ENCODE peak calls at places on chromosomes 4 and X, in six cellular contexts. Q, X, E, V, B and R are unnamed samples.

GRCh38 chr4:150493846-150494245 is 88.1 kb upstream of the MAB21L2 start:
- DNase-seq in V (no peak), Q (peak; percentile 38), E (no peak), B (no peak), X (no peak), R (no peak)

GRCh38 chr4:139214039-139214534 is 37.1 kb upstream of the ELF2 start:
- DNase-seq in E (no peak), B (no peak), X (no peak), V (no peak), Q (peak; percentile 40), R (no peak)

GRCh38 chr4:93317046-93317445 is 511.5 kb upstream of the ATOH1 start:
- DNase-seq in V (no peak), B (no peak), X (no peak), Q (no peak), E (no peak), R (no peak)

GRCh38 chr4:2755821-2756690 is at the start of gene TNIP2:
- DNase-seq in Q (peak; percentile 74), B (peak; percentile 95), V (peak; percentile 76), E (peak; percentile 58), X (peak; percentile 72), R (peak; percentile 69)

GRCh38 chr4:24328300-24328699 is 256.1 kb downstream of the DHX15 start:
- DNase-seq in B (no peak), E (no peak), V (no peak), Q (no peak), X (no peak), R (no peak)

GRCh38 chr4:10691651-10692050 is 7.1 kb upstream of the CLNK start:
- DNase-seq in V (no peak), E (no peak), X (no peak), Q (no peak), B (no peak), R (no peak)

GRCh38 chrX:96566856-96567255 is 117.8 kb upstream of the DIAPH2 start:
- DNase-seq in E (no peak), V (no peak), X (no peak), Q (no peak), B (no peak), R (no peak)

GRCh38 chrX:8748855-8749254 is 16.9 kb upstream of the ANOS1 start:
- DNase-seq in X (no peak), E (no peak), Q (peak; percentile 50), V (no peak), B (no peak), R (no peak)

GRCh38 chr4:7647932-7648812 is 213.4 kb upstream of the PSAPL1 start:
- DNase-seq in X (no peak), B (peak; percentile 70), E (no peak), V (no peak), Q (peak; percentile 50), R (no peak)

GRCh38 chrX:39729834-39730670 is 367.7 kb downstream of the BCOR start:
- DNase-seq in X (no peak), B (no peak), Q (no peak), E (no peak), V (no peak), R (no peak)

GRCh38 chr4:6371827-6372226 is 100.6 kb downstream of the PPP2R2C start:
- DNase-seq in X (no peak), E (no peak), V (no peak), Q (no peak), B (no peak), R (no peak)

GRCh38 chr4:1638272-1638598 is 45.9 kb downstream of the FAM53A start:
- DNase-seq in B (no peak), E (no peak), X (no peak), Q (no peak), V (no peak), R (no peak)

GRCh38 chrX:72038868-72039267 is 92.8 kb downstream of the RTL5 start:
- DNase-seq in V (no peak), E (no peak), X (no peak), Q (no peak), B (no peak), R (no peak)

GRCh38 chrX:39759526-39760224 is 338.1 kb downstream of the BCOR start:
- DNase-seq in E (no peak), Q (peak; percentile 78), V (no peak), B (peak; percentile 69), X (peak; percentile 6), R (no peak)

GRCh38 chrX:39445336-39445735 is 644.1 kb downstream of the MID1IP1 start:
- DNase-seq in B (no peak), V (peak; percentile 48), X (no peak), Q (peak; percentile 7), E (no peak), R (no peak)

GRCh38 chr4:108072300-108072699 is 82.6 kb downstream of the HADH start:
- DNase-seq in V (peak; percentile 69), E (peak; percentile 32), X (no peak), B (no peak), Q (no peak), R (no peak)

GRCh38 chr4:176193126-176193525 is 2.3 kb downstream of the SPATA4 start:
- DNase-seq in B (no peak), X (no peak), V (no peak), Q (peak; percentile 69), E (no peak), R (no peak)

GRCh38 chr4:75345436-75345835 is 168.8 kb downstream of the RCHY1 start:
- DNase-seq in X (no peak), E (no peak), B (no peak), Q (peak; percentile 55), V (no peak), R (no peak)

GRCh38 chr4:8681391-8681790 is 88.8 kb downstream of the CPZ start:
- DNase-seq in E (no peak), V (no peak), Q (no peak), X (no peak), B (peak; percentile 32), R (no peak)

GRCh38 chr4:95701500-95701899 is 138.4 kb upstream of the PDHA2 start:
- DNase-seq in E (no peak), B (no peak), V (no peak), X (no peak), Q (peak; percentile 23), R (no peak)

GRCh38 chr4:100076753-100077152 is 113.5 kb downstream of the DDIT4L start:
- DNase-seq in X (no peak), Q (no peak), B (no peak), V (no peak), E (no peak), R (no peak)

GRCh38 chrX:153408221-153408721 is 3.0 kb upstream of the ZFP92 start:
- DNase-seq in B (no peak), Q (no peak), E (no peak), X (no peak), V (no peak), R (no peak)

GRCh38 chrX:116417214-116417613 is 19.2 kb upstream of the SLC6A14 start:
- DNase-seq in B (no peak), X (no peak), Q (no peak), E (no peak), V (no peak), R (no peak)

GRCh38 chrX:111168314-111168713 is 72.3 kb downstream of the PAK3 start:
- DNase-seq in E (no peak), Q (peak; percentile 5), B (no peak), V (no peak), X (no peak), R (peak; percentile 0)

GRCh38 chrX:80246273-80246672 is 174.0 kb upstream of the TENT5D start:
- DNase-seq in B (no peak), E (no peak), V (no peak), X (no peak), Q (no peak), R (no peak)

GRCh38 chrX:16445166-16445752 is 204.7 kb upstream of the S100G start:
- DNase-seq in V (peak; percentile 20), X (no peak), E (no peak), B (no peak), Q (peak; percentile 44), R (no peak)

GRCh38 chrX:1824855-1825254 is 210.0 kb downstream of the ASMT start:
- DNase-seq in V (no peak), Q (no peak), X (no peak), B (no peak), E (no peak), R (no peak)

GRCh38 chrX:102651242-102651967 is at the start of gene GPRASP1:
- DNase-seq in V (peak; percentile 63), B (peak; percentile 91), Q (peak; percentile 10), E (peak; percentile 20), X (peak; percentile 46), R (peak; percentile 46)

GRCh38 chr4:140989944-140990343 is 143.3 kb downstream of the RNF150 start:
- DNase-seq in Q (no peak), X (no peak), E (no peak), V (no peak), B (no peak), R (no peak)

GRCh38 chr4:73713650-73714049 is 26.7 kb upstream of the CXCL8 start:
- DNase-seq in E (no peak), B (no peak), X (no peak), V (no peak), Q (no peak), R (no peak)

GRCh38 chr4:99029018-99029735 is 33.7 kb downstream of the METAP1 start:
- DNase-seq in E (no peak), Q (peak; percentile 34), B (no peak), X (no peak), V (no peak), R (no peak)

GRCh38 chr4:78242071-78242470 is 184.9 kb downstream of the FRAS1 start:
- DNase-seq in V (no peak), Q (peak; percentile 59), X (no peak), E (no peak), B (no peak), R (no peak)

GRCh38 chrX:14363719-14364118 is 165.6 kb upstream of the GLRA2 start:
- DNase-seq in B (no peak), X (no peak), V (no peak), E (no peak), Q (no peak), R (no peak)

GRCh38 chr4:59973496-59973895 is 1226.6 kb upstream of the ADGRL3 start:
- DNase-seq in Q (no peak), V (no peak), B (no peak), X (no peak), E (no peak), R (no peak)

GRCh38 chrX:118499295-118499694 is 3.7 kb downstream of the DOCK11 start:
- DNase-seq in B (no peak), E (no peak), X (no peak), Q (no peak), V (no peak), R (no peak)

GRCh38 chrX:153984351-153985178 is 12.0 kb downstream of the TMEM187 start:
- DNase-seq in E (no peak), Q (no peak), V (no peak), B (no peak), X (no peak), R (no peak)

GRCh38 chr4:100098681-100099080 is 91.6 kb downstream of the DDIT4L start:
- DNase-seq in E (no peak), Q (peak; percentile 25), X (no peak), B (no peak), V (no peak), R (no peak)

GRCh38 chrX:40143001-40143400 is 45.2 kb upstream of the BCOR start:
- DNase-seq in B (no peak), Q (no peak), V (no peak), E (no peak), X (no peak), R (no peak)

GRCh38 chrX:129780441-129781105 is 824 bp downstream of the SASH3 start:
- DNase-seq in E (no peak), X (peak; percentile 10), B (no peak), V (no peak), Q (no peak), R (no peak)